ENCODE peak calls at places on chromosomes 3 and 15, in eight cellular contexts. N is coronary artery, J is sigmoid colon, R is astrocyte, Q is neural progenitor cell, M is WERI-Rb-1, C is A549, B is heart left ventricle. X is an unnamed sample.

GRCh38 chr3:113231391-113231790 is 20.0 kb downstream of the BOC start:
- DNase-seq in M (no peak), J (no peak), Q (no peak), B (no peak), N (no peak), R (peak; percentile 91), C (no peak), X (no peak)

GRCh38 chr15:64134322-64134829 is 17.2 kb upstream of the SNX22 start:
- DNase-seq in M (no peak), Q (no peak), J (peak; percentile 82), B (peak; percentile 73), N (no peak), C (no peak), R (peak; percentile 20), X (no peak)

GRCh38 chr3:5036536-5036833 is 57.2 kb downstream of the BHLHE40 start:
- DNase-seq in C (no peak), J (no peak), M (no peak), N (no peak), R (no peak), B (no peak), Q (no peak), X (no peak)

GRCh38 chr3:188853896-188854295 is 317.9 kb upstream of the TPRG1 start:
- DNase-seq in M (no peak), Q (no peak), B (no peak), J (no peak), C (no peak), N (no peak), R (peak; percentile 26), X (no peak)

GRCh38 chr3:46595819-46596218 is 16.5 kb upstream of the FAM240A start:
- DNase-seq in B (no peak), J (no peak), R (no peak), M (no peak), C (no peak), N (no peak), Q (no peak), X (no peak)

GRCh38 chr3:170907519-170908234 is 760 bp downstream of the EIF5A2 start:
- DNase-seq in J (peak; percentile 65), R (peak; percentile 14), B (no peak), C (peak; percentile 15), N (no peak), Q (peak; percentile 21), M (no peak), X (no peak)

GRCh38 chr3:10395196-10395595 is 74.3 kb upstream of the SEC13 start:
- DNase-seq in Q (no peak), M (no peak), R (no peak), B (no peak), J (no peak), N (no peak), C (no peak), X (no peak)

GRCh38 chr15:66682865-66683264 is 19.2 kb upstream of the SMAD6 start:
- DNase-seq in B (no peak), R (peak; percentile 16), M (no peak), Q (no peak), N (no peak), C (no peak), J (no peak), X (no peak)

GRCh38 chr3:13109516-13109915 is 36.3 kb upstream of the IQSEC1 start:
- DNase-seq in M (peak; percentile 2), J (peak; percentile 5), R (no peak), Q (no peak), B (no peak), C (no peak), N (peak; percentile 28), X (no peak)

GRCh38 chr3:126158016-126158911 is 22.1 kb downstream of the ALDH1L1 start:
- DNase-seq in J (no peak), Q (no peak), C (no peak), M (no peak), B (no peak), N (no peak), R (no peak), X (no peak)

GRCh38 chr3:11803977-11804903 is 42.4 kb downstream of the TAMM41 start:
- DNase-seq in B (peak; percentile 53), J (no peak), R (peak; percentile 44), M (peak; percentile 37), N (no peak), C (peak; percentile 68), Q (peak; percentile 73), X (no peak)

GRCh38 chr3:149532463-149533180 is 58.1 kb downstream of the TM4SF4 start:
- DNase-seq in Q (no peak), C (no peak), R (no peak), N (no peak), M (no peak), J (no peak), B (no peak), X (no peak)

GRCh38 chr15:76932090-76932966 is 779 bp downstream of the RCN2 start:
- DNase-seq in C (peak; percentile 23), Q (peak; percentile 42), R (no peak), N (no peak), J (no peak), M (no peak), B (no peak), X (no peak)

GRCh38 chr3:49511631-49512030 is 41.6 kb downstream of the DAG1 start:
- DNase-seq in B (no peak), J (peak; percentile 74), Q (no peak), R (no peak), M (no peak), C (no peak), N (no peak), X (no peak)

GRCh38 chr15:78024141-78024567 is 53.4 kb downstream of the TBC1D2B start:
- DNase-seq in M (no peak), J (peak; percentile 94), B (peak; percentile 83), Q (no peak), N (peak; percentile 83), C (no peak), R (no peak), X (no peak)

GRCh38 chr3:101778385-101779046 is 495 bp upstream of the NXPE3 start:
- DNase-seq in N (no peak), J (no peak), C (no peak), B (no peak), M (no peak), Q (no peak), R (no peak), X (no peak)

GRCh38 chr3:156723182-156723619 is 48.8 kb downstream of the TIPARP start:
- DNase-seq in R (no peak), Q (no peak), N (no peak), M (no peak), J (no peak), B (peak; percentile 45), C (no peak), X (no peak)

GRCh38 chr3:11282250-11283125 is 10.3 kb downstream of the ATG7 start:
- DNase-seq in B (peak; percentile 70), C (no peak), J (peak; percentile 86), Q (no peak), N (no peak), R (no peak), M (no peak), X (no peak)

DNA sequence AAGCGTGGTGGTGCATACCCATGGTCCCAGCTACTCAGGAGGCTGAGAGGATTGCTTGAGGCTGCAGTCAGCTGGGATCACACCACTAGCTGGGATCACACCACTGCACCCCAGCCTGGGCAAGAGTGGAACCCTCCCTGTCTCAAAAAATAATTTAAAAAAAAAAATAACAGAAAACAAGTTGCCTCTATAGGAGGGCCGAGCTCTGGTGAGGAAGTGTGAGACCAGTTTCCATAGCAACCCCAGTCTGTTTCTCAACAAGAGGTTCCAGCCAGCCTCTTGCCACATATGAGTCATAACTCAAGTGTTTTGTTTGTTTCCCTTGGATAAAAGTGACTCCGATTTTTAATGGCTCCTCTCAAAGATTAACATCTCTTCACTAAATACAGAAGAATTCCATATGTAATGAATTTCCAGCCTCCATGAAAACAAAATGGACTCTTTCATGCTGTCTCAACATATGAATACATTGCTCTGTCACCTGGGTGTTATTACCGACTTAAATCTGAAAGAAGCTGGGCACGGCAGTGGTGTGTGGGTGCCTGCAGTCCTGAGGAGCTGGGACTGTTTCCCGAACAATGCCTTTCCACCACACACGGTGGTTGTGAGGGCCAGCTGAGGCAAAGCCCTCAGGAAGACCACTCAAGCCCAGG is 19.7 kb downstream of the TMEM43 start:
- DNase-seq in J (peak; percentile 92), R (peak; percentile 99), N (peak; percentile 89), M (no peak), B (peak; percentile 73), C (peak; percentile 98), Q (no peak), X (peak; percentile 93)
- H3K4me3 ChIP-seq in J (no peak overlapping the region), R (peak overlapping the region; percentile 43), N (peak overlapping the region; percentile 61), M (no peak overlapping the region), B (peak overlapping the region; percentile 26), C (peak overlapping the region; percentile 23), Q (no peak overlapping the region), X (peak overlapping the region; percentile 33)

GRCh38 chr3:196192036-196193001 is 18.9 kb downstream of the ZDHHC19 start:
- DNase-seq in R (no peak), M (no peak), N (no peak), C (no peak), Q (no peak), J (no peak), B (no peak), X (no peak)
- TF ChIP-seq CTCF in R (no peak), M (no peak), N (no peak), C (no peak), Q (peak; percentile 34), J (no peak), B (no peak), X (no peak)

DNA sequence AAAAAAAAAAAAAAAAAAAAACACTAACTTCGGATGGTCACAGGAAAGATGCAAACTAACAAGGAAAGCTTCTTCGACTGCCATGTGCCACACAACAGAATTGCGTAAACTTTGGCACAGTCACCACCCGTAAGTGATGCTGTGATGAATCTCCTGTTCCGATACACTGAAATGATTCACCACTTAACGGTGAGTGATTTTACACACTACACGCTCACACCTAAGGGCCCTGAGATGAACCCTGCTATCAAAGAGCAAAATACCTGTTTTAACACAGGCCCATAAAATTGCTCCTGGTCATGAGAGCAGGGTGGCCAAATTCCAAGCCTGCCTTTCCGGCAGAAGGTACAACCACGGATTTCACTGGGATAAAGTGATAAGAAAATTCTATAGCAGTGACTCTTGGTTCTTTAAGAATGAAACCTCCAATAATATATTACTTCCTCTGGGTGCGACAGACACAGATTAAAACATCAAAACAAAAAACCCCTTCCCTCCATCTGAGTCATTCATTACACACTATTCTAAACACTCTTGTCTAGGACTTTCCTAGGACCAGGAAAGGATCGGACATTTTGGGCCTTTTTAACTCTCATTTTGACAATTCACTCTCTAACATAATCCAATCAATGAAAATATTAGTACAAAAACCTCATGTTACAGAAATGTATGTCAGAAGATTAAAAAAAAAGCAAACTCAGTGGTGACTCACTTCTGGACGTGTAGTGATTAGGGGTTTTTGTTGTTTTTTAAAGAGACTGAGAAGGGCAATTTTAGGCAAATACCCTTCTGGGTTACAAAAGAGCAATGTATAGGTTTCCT is 28.3 kb downstream of the LRIG1 start:
- DNase-seq in R (peak; percentile 90), B (no peak), Q (no peak), N (no peak), M (no peak), C (peak; percentile 38), J (no peak), X (no peak)
- H3K27ac ChIP-seq in R (peak overlapping the region; percentile 96), B (no peak overlapping the region), Q (peak overlapping the region; percentile 53), N (peak overlapping the region; percentile 41), M (no peak overlapping the region), C (no peak overlapping the region), J (peak overlapping the region; percentile 41), X (peak overlapping the region; percentile 50)

DNA sequence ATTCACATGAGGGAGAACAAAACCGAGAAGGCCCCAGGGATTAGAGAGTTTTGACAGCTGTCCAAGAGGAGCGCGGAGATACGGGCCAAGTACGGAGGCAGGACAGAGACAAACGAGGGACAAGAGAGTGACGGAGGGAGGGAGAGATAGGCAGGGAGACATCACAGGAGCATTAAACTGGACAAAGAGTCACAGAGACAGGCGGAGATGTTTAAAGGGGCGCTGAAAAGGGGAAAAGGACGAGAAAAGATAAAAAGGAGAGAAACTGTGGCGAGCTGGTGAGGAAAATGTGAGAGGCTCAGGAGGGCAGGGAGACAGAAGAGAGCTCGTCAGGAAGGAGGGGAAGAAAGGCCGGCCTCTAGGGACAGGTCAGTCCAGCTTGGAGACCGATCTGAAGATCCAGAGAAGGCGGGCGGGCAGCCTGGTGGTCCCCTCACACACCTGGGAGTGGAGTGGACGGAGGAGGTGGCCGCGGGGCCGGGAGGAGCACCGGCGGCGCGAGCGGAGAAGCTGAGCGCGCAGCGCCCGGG is 40.5 kb upstream of the ROPN1 start:
- DNase-seq in Q (peak; percentile 74), J (peak; percentile 73), B (peak; percentile 76), M (peak; percentile 86), R (no peak), C (peak; percentile 8), N (peak; percentile 80), X (peak; percentile 80)
- H3K4me3 ChIP-seq in Q (peak overlapping the region; percentile 90), J (peak overlapping the region; percentile 44), B (peak overlapping the region; percentile 91), M (peak overlapping the region; percentile 90), R (peak overlapping the region; percentile 83), C (peak overlapping the region; percentile 65), N (peak overlapping the region; percentile 91), X (peak overlapping the region; percentile 85)

X was measured in ascending aorta.